ENCODE peak calls at places on chromosomes 3 and 15, in eight cellular contexts. T, B, R, K, H, M, P and V are unnamed samples.
A peak's percentile ranks its signal among the peaks of the same experiment; 100 is the strongest.

GRCh38 chr3:105140899-105141367 is 225.8 kb upstream of the ALCAM start:
- DNase-seq in T (no peak), B (no peak), R (no peak), K (no peak), H (peak; percentile 4), M (no peak), P (no peak), V (no peak)

GRCh38 chr3:181486496-181486895 is 225.2 kb upstream of the SOX2 start:
- DNase-seq in T (no peak), B (no peak), R (no peak), K (no peak), H (no peak), M (no peak), P (no peak), V (no peak)

GRCh38 chr3:8743911-8744310 is 10.3 kb downstream of the CAV3 start:
- DNase-seq in T (no peak), B (no peak), R (no peak), K (no peak), H (no peak), M (no peak), P (no peak), V (no peak)

GRCh38 chr3:148221303-148221702 is 476.4 kb upstream of the AGTR1 start:
- DNase-seq in T (no peak), B (no peak), R (no peak), K (no peak), H (no peak), M (no peak), P (no peak), V (no peak)

GRCh38 chr15:31262143-31262530 is 64.5 kb upstream of the KLF13 start:
- DNase-seq in T (no peak), B (no peak), R (no peak), K (no peak), H (no peak), M (peak; percentile 22), P (no peak), V (no peak)

GRCh38 chr3:138046955-138047354 is 37.0 kb downstream of the CLDN18 start:
- DNase-seq in T (peak; percentile 54), B (no peak), R (no peak), K (no peak), H (no peak), M (no peak), P (no peak), V (no peak)

GRCh38 chr3:119245778-119246177 is 5.1 kb upstream of the B4GALT4 start:
- DNase-seq in T (no peak), B (peak; percentile 9), R (no peak), K (no peak), H (no peak), M (no peak), P (no peak), V (no peak)

GRCh38 chr3:12798559-12799179 is 2.2 kb downstream of the CAND2 start:
- DNase-seq in T (no peak), B (peak; percentile 34), R (no peak), K (no peak), H (no peak), M (no peak), P (no peak), V (no peak)

GRCh38 chr3:183265157-183265642 is 12.1 kb downstream of the B3GNT5 start:
- DNase-seq in T (no peak), B (no peak), R (peak; percentile 52), K (no peak), H (peak; percentile 75), M (no peak), P (peak; percentile 35), V (no peak)

GRCh38 chr3:136245691-136246090 is 4.4 kb upstream of the PCCB start:
- DNase-seq in T (no peak), B (no peak), R (no peak), K (no peak), H (no peak), M (no peak), P (no peak), V (no peak)

GRCh38 chr3:37229740-37230139 is 55.4 kb upstream of the LRRFIP2 start:
- DNase-seq in T (no peak), B (peak; percentile 11), R (no peak), K (no peak), H (no peak), M (no peak), P (no peak), V (no peak)

GRCh38 chr3:197430502-197430901 is 125.3 kb downstream of the BDH1 start:
- DNase-seq in T (no peak), B (no peak), R (no peak), K (no peak), H (no peak), M (no peak), P (no peak), V (no peak)

GRCh38 chr15:59539799-59540198 is 71.8 kb upstream of the GCNT3 start:
- DNase-seq in T (no peak), B (no peak), R (no peak), K (no peak), H (no peak), M (no peak), P (no peak), V (no peak)

GRCh38 chr15:70121656-70122297 is 24.1 kb upstream of the TLE3 start:
- DNase-seq in T (no peak), B (no peak), R (no peak), K (no peak), H (peak; percentile 81), M (no peak), P (no peak), V (peak; percentile 25)
- TF ChIP-seq CTCF in T (peak; percentile 9), B (no peak), R (no peak), K (no peak), H (peak; percentile 5), M (no peak), P (no peak), V (no peak)

GRCh38 chr15:51982770-51983103 is 11.2 kb upstream of the LEO1 start:
- DNase-seq in T (no peak), B (no peak), R (no peak), K (no peak), H (no peak), M (no peak), P (no peak), V (no peak)

GRCh38 chr15:51982013-51982769 is 10.6 kb upstream of the LEO1 start:
- DNase-seq in T (peak; percentile 92), B (peak; percentile 28), R (no peak), K (peak; percentile 50), H (peak; percentile 80), M (no peak), P (peak; percentile 22), V (no peak)
- TF ChIP-seq CTCF in T (peak; percentile 80), B (peak; percentile 59), R (peak; percentile 74), K (peak; percentile 52), H (peak; percentile 51), M (peak; percentile 49), P (peak; percentile 30), V (peak; percentile 15)

GRCh38 chr3:28915711-28916481 is 365.0 kb upstream of the RBMS3 start:
- DNase-seq in T (no peak), B (peak; percentile 45), R (no peak), K (no peak), H (peak; percentile 75), M (no peak), P (peak; percentile 60), V (no peak)
- TF ChIP-seq CTCF in T (peak; percentile 18), B (no peak), R (peak; percentile 30), K (no peak), H (peak; percentile 23), M (no peak), P (no peak), V (no peak)

GRCh38 chr15:67117356-67117755 is 52.0 kb downstream of the SMAD3 start:
- DNase-seq in T (no peak), B (no peak), R (no peak), K (no peak), H (peak; percentile 57), M (no peak), P (no peak), V (no peak)
- TF ChIP-seq CTCF in T (no peak), B (no peak), R (no peak), K (no peak), H (no peak), M (no peak), P (no peak), V (no peak)

GRCh38 chr15:42368096-42368495 is 8.8 kb downstream of the CAPN3 start:
- DNase-seq in T (no peak), B (no peak), R (no peak), K (no peak), H (no peak), M (no peak), P (no peak), V (no peak)

GRCh38 chr15:42373936-42374335 is 14.6 kb downstream of the CAPN3 start:
- DNase-seq in T (no peak), B (no peak), R (no peak), K (no peak), H (no peak), M (no peak), P (no peak), V (no peak)

GRCh38 chr15:42373274-42373673 is 14.0 kb downstream of the CAPN3 start:
- DNase-seq in T (no peak), B (no peak), R (no peak), K (no peak), H (no peak), M (no peak), P (no peak), V (no peak)

GRCh38 chr15:42374810-42375209 is 15.5 kb downstream of the CAPN3 start:
- DNase-seq in T (no peak), B (no peak), R (no peak), K (no peak), H (no peak), M (no peak), P (no peak), V (no peak)

GRCh38 chr15:42371125-42371524 is 11.8 kb downstream of the CAPN3 start:
- DNase-seq in T (no peak), B (no peak), R (no peak), K (no peak), H (no peak), M (no peak), P (no peak), V (no peak)
- TF ChIP-seq CTCF in T (no peak), B (peak; percentile 25), R (no peak), K (peak; percentile 14), H (no peak), M (no peak), P (no peak), V (no peak)

GRCh38 chr3:15536856-15537255 is 15.3 kb upstream of the COLQ start:
- DNase-seq in T (no peak), B (no peak), R (no peak), K (no peak), H (no peak), M (no peak), P (no peak), V (no peak)

GRCh38 chr3:15527031-15527459 is 5.5 kb upstream of the COLQ start:
- DNase-seq in T (no peak), B (peak; percentile 62), R (no peak), K (no peak), H (no peak), M (no peak), P (peak; percentile 38), V (no peak)

GRCh38 chr3:15535757-15536156 is 14.3 kb upstream of the COLQ start:
- DNase-seq in T (no peak), B (no peak), R (no peak), K (no peak), H (no peak), M (no peak), P (no peak), V (no peak)

GRCh38 chr3:15528881-15529537 is 7.5 kb upstream of the COLQ start:
- DNase-seq in T (no peak), B (no peak), R (no peak), K (no peak), H (no peak), M (peak; percentile 41), P (no peak), V (no peak)

GRCh38 chr3:15531346-15531745 is 9.8 kb upstream of the COLQ start:
- DNase-seq in T (no peak), B (no peak), R (no peak), K (no peak), H (no peak), M (no peak), P (no peak), V (no peak)
- TF ChIP-seq CTCF in T (no peak), B (no peak), R (no peak), K (no peak), H (no peak), M (no peak), P (no peak), V (no peak)